ENCODE peak calls at places on chromosomes 7 and 10, in ten cellular contexts. J is foreskin fibroblast; S is iPS-NIHi11; G is right cardiac atrium; M is T47D; L is stimulated activated CD4-positive, alpha-beta T cell treated with anti-CD3 and anti-CD28 coated beads, Interleukin-1b, Interleukin-23, amount 100 ng/mL, for 24 hours; W is HFF-Myc; P is Peyer's patch; F is mammary epithelial cell; T is Calu3. Q is an unnamed sample.

GRCh38 chr10:120318862-120319261 is 138.2 kb upstream of the PLPP4 start:
- DNase-seq in J (no peak), S (no peak), G (no peak), M (no peak), L (no peak), W (peak), P (no peak), F (no peak), T (no peak), Q (no peak)

GRCh38 chr7:24871765-24872164 is 108.2 kb downstream of the OSBPL3 start:
- DNase-seq in J (no peak), S (no peak), G (no peak), M (no peak), L (no peak), W (no peak), P (no peak), F (no peak), T (no peak), Q (no peak)

GRCh38 chr10:11162828-11163599 is 145.3 kb downstream of the CELF2 start:
- DNase-seq in J (no peak), S (no peak), G (peak), M (no peak), L (no peak), W (no peak), P (no peak), F (no peak), T (no peak), Q (no peak)

GRCh38 chr7:5701085-5701914 is 80.2 kb downstream of the RNF216 start:
- DNase-seq in J (no peak), S (no peak), G (no peak), M (no peak), L (peak), W (no peak), P (no peak), F (peak), T (no peak), Q (peak)

GRCh38 chr10:69716711-69717560 is 84.8 kb upstream of the COL13A1 start:
- DNase-seq in J (no peak), S (peak), G (peak), M (peak), L (peak), W (no peak), P (peak), F (peak), T (peak), Q (peak)

GRCh38 chr7:14836571-14837189 is 65.9 kb downstream of the DGKB start:
- DNase-seq in J (peak), S (peak), G (peak), M (no peak), L (no peak), W (peak), P (no peak), F (peak), T (peak), Q (peak)

GRCh38 chr10:33071857-33072256 is 113.8 kb upstream of the ITGB1 start:
- DNase-seq in J (no peak), S (peak), G (no peak), M (no peak), L (no peak), W (no peak), P (no peak), F (no peak), T (no peak), Q (no peak)

GRCh38 chr7:152664636-152665035 is 11.3 kb downstream of the XRCC2 start:
- DNase-seq in J (no peak), S (no peak), G (no peak), M (no peak), L (no peak), W (no peak), P (no peak), F (peak), T (no peak), Q (peak)

GRCh38 chr10:109386921-109387320 is 536.4 kb downstream of the XPNPEP1 start:
- DNase-seq in J (no peak), S (no peak), G (no peak), M (no peak), L (no peak), W (no peak), P (no peak), F (no peak), T (no peak), Q (no peak)

GRCh38 chr10:24784061-24784460 is 60.4 kb upstream of the ARHGAP21 start:
- DNase-seq in J (no peak), S (no peak), G (no peak), M (no peak), L (no peak), W (no peak), P (no peak), F (peak), T (no peak), Q (no peak)

GRCh38 chr7:74218343-74218698 is 8.5 kb downstream of the LAT2 start:
- DNase-seq in J (no peak), S (no peak), G (no peak), M (no peak), L (no peak), W (no peak), P (no peak), F (no peak), T (no peak), Q (no peak)

GRCh38 chr10:31096161-31096560 is 64.5 kb upstream of the ZNF438 start:
- DNase-seq in J (no peak), S (no peak), G (no peak), M (no peak), L (no peak), W (no peak), P (no peak), F (no peak), T (no peak), Q (no peak)

GRCh38 chr10:112721080-112721698 is 228.9 kb upstream of the TCF7L2 start:
- DNase-seq in J (peak), S (peak), G (no peak), M (peak), L (no peak), W (no peak), P (no peak), F (no peak), T (peak), Q (peak)

GRCh38 chr10:48459270-48460147 is 145.4 kb downstream of the ARHGAP22 start:
- DNase-seq in J (no peak), S (peak), G (no peak), M (no peak), L (no peak), W (no peak), P (peak), F (no peak), T (no peak), Q (no peak)

GRCh38 chr10:8242295-8242872 is 187.9 kb downstream of the GATA3 start:
- DNase-seq in J (no peak), S (no peak), G (no peak), M (no peak), L (no peak), W (no peak), P (no peak), F (no peak), T (no peak), Q (no peak)

GRCh38 chr7:124077546-124077945 is 44.7 kb upstream of the TMEM229A start:
- DNase-seq in J (no peak), S (no peak), G (no peak), M (no peak), L (no peak), W (no peak), P (no peak), F (no peak), T (no peak), Q (no peak)

GRCh38 chr10:62759599-62760175 is 44.8 kb upstream of the ADO start:
- DNase-seq in J (no peak), S (no peak), G (no peak), M (no peak), L (no peak), W (no peak), P (no peak), F (no peak), T (no peak), Q (no peak)

GRCh38 chr7:124764071-124764846 is 1.3 kb downstream of the GPR37 start:
- DNase-seq in J (no peak), S (peak), G (no peak), M (no peak), L (no peak), W (no peak), P (no peak), F (no peak), T (no peak), Q (no peak)

GRCh38 chr10:15167411-15168295 is 840 bp downstream of the NMT2 start:
- DNase-seq in J (peak), S (peak), G (peak), M (peak), L (peak), W (no peak), P (peak), F (peak), T (peak), Q (peak)

GRCh38 chr10:16408379-16408778 is 28.4 kb upstream of the PTER start:
- DNase-seq in J (no peak), S (no peak), G (no peak), M (no peak), L (no peak), W (no peak), P (no peak), F (no peak), T (no peak), Q (peak)

GRCh38 chr7:42315096-42315495 is 78.1 kb upstream of the GLI3 start:
- DNase-seq in J (no peak), S (no peak), G (no peak), M (no peak), L (no peak), W (no peak), P (no peak), F (no peak), T (no peak), Q (no peak)

GRCh38 chr10:9097206-9097990 is 1042.9 kb downstream of the GATA3 start:
- DNase-seq in J (no peak), S (no peak), G (no peak), M (no peak), L (no peak), W (no peak), P (no peak), F (peak), T (no peak), Q (no peak)

GRCh38 chr7:42445691-42446090 is 208.7 kb upstream of the GLI3 start:
- DNase-seq in J (no peak), S (no peak), G (no peak), M (no peak), L (no peak), W (no peak), P (no peak), F (no peak), T (no peak), Q (peak)

GRCh38 chr10:94489107-94489506 is 56.5 kb upstream of the HELLS start:
- DNase-seq in J (no peak), S (no peak), G (no peak), M (no peak), L (no peak), W (no peak), P (no peak), F (no peak), T (no peak), Q (no peak)

GRCh38 chr10:61992059-61992460 is 90.6 kb downstream of the ARID5B start:
- DNase-seq in J (no peak), S (no peak), G (no peak), M (no peak), L (no peak), W (no peak), P (no peak), F (no peak), T (no peak), Q (peak)

GRCh38 chr7:94087664-94088352 is 83.7 kb upstream of the BET1 start:
- DNase-seq in J (peak), S (peak), G (no peak), M (peak), L (peak), W (peak), P (no peak), F (peak), T (peak), Q (peak)

GRCh38 chr7:130877236-130877635 is 143.2 kb upstream of the KLF14 start:
- DNase-seq in J (no peak), S (no peak), G (no peak), M (no peak), L (no peak), W (no peak), P (no peak), F (no peak), T (no peak), Q (no peak)

GRCh38 chr10:132163278-132163765 is 23.4 kb upstream of the DPYSL4 start:
- DNase-seq in J (no peak), S (peak), G (no peak), M (peak), L (no peak), W (no peak), P (no peak), F (no peak), T (peak), Q (peak)

GRCh38 chr7:45657890-45658715 is 83.9 kb downstream of the ADCY1 start:
- DNase-seq in J (no peak), S (no peak), G (no peak), M (no peak), L (no peak), W (no peak), P (no peak), F (no peak), T (no peak), Q (no peak)

GRCh38 chr7:96246972-96247371 is 74.9 kb downstream of the SLC25A13 start:
- DNase-seq in J (no peak), S (no peak), G (no peak), M (no peak), L (no peak), W (no peak), P (no peak), F (no peak), T (no peak), Q (no peak)

GRCh38 chr10:59958882-59959281 is 52.5 kb upstream of the CCDC6 start:
- DNase-seq in J (no peak), S (no peak), G (no peak), M (no peak), L (no peak), W (no peak), P (no peak), F (no peak), T (no peak), Q (no peak)

GRCh38 chr7:16803881-16804673 is 722 bp downstream of the AGR2 start:
- DNase-seq in J (peak), S (no peak), G (no peak), M (no peak), L (no peak), W (no peak), P (no peak), F (no peak), T (no peak), Q (no peak)

GRCh38 chr10:81145975-81146374 is 608.3 kb downstream of the SH2D4B start:
- DNase-seq in J (no peak), S (no peak), G (no peak), M (no peak), L (no peak), W (no peak), P (no peak), F (no peak), T (no peak), Q (no peak)

GRCh38 chr10:118447478-118447877 is 105.4 kb upstream of the FAM204A start:
- DNase-seq in J (peak), S (no peak), G (peak), M (no peak), L (no peak), W (peak), P (peak), F (peak), T (no peak), Q (peak)

GRCh38 chr7:30276203-30276900 is 8.0 kb upstream of the ZNRF2 start:
- DNase-seq in J (peak), S (peak), G (no peak), M (no peak), L (peak), W (no peak), P (no peak), F (peak), T (peak), Q (peak)

GRCh38 chr10:121296856-121297255 is 301.4 kb downstream of the FGFR2 start:
- DNase-seq in J (no peak), S (no peak), G (no peak), M (no peak), L (no peak), W (no peak), P (no peak), F (no peak), T (no peak), Q (no peak)

GRCh38 chr10:17289763-17290162 is 61.7 kb downstream of the VIM start:
- DNase-seq in J (no peak), S (no peak), G (no peak), M (no peak), L (no peak), W (no peak), P (no peak), F (no peak), T (no peak), Q (no peak)

GRCh38 chr10:69451784-69452251 is 553 bp downstream of the TSPAN15 start:
- DNase-seq in J (no peak), S (peak), G (no peak), M (no peak), L (no peak), W (no peak), P (peak), F (peak), T (peak), Q (no peak)

GRCh38 chr10:100370561-100370975 is 23.5 kb downstream of the SCD start:
- DNase-seq in J (peak), S (no peak), G (no peak), M (no peak), L (no peak), W (no peak), P (no peak), F (peak), T (peak), Q (peak)

Q was measured in MCF 10A.